ENCODE peak calls at places on chromosomes 2 and 18, in seven cellular contexts. S is WTC11; Q is GM10248; T is CD8-positive, alpha-beta T cell; C is colonic mucosa; R is B cell; Y is astrocyte. H is an unnamed sample.

GRCh38 chr2:108925735-108926134 is 63.3 kb downstream of the EDAR start:
- DNase-seq in S (no peak), Q (no peak), T (no peak), C (no peak), R (no peak), Y (no peak), H (no peak)

GRCh38 chr2:234366891-234367290 is 130.0 kb downstream of the ARL4C start:
- DNase-seq in S (no peak), Q (no peak), T (no peak), C (no peak), R (no peak), Y (no peak), H (no peak)

GRCh38 chr18:48123324-48123723 is 192.9 kb upstream of the SMAD2 start:
- DNase-seq in S (no peak), Q (no peak), T (no peak), C (no peak), R (no peak), Y (no peak), H (no peak)

GRCh38 chr2:95297088-95297487 is at the start of gene KCNIP3:
- DNase-seq in S (peak; percentile 33), Q (no peak), T (no peak), C (peak; percentile 38), R (no peak), Y (no peak), H (no peak)

GRCh38 chr18:32618501-32618985 is 147.9 kb upstream of the GAREM1 start:
- DNase-seq in S (no peak), Q (no peak), T (no peak), C (no peak), R (no peak), Y (no peak), H (no peak)

GRCh38 chr18:7221424-7222155 is 9.3 kb upstream of the LRRC30 start:
- DNase-seq in S (peak; percentile 67), Q (no peak), T (no peak), C (peak; percentile 20), R (no peak), Y (peak; percentile 45), H (no peak)

GRCh38 chr2:6754412-6754811 is 111.3 kb downstream of the CMPK2 start:
- DNase-seq in S (no peak), Q (no peak), T (no peak), C (no peak), R (no peak), Y (no peak), H (no peak)

GRCh38 chr2:218852911-218853667 is 6.5 kb upstream of the WNT6 start:
- DNase-seq in S (peak; percentile 83), Q (peak; percentile 65), T (peak; percentile 36), C (peak; percentile 56), R (peak; percentile 81), Y (peak; percentile 40), H (peak; percentile 74)

GRCh38 chr2:23492337-23492675 is 107.3 kb downstream of the KLHL29 start:
- DNase-seq in S (no peak), Q (no peak), T (no peak), C (no peak), R (no peak), Y (no peak), H (no peak)

GRCh38 chr2:128318776-128319456 is at the start of gene HS6ST1:
- DNase-seq in S (peak; percentile 85), Q (peak; percentile 91), T (peak; percentile 81), C (peak; percentile 88), R (peak; percentile 94), Y (peak; percentile 59), H (peak; percentile 94)

GRCh38 chr18:3294435-3295080 is 32.6 kb downstream of the MYL12B start:
- DNase-seq in S (no peak), Q (no peak), T (no peak), C (no peak), R (no peak), Y (peak; percentile 57), H (no peak)

GRCh38 chr2:222423632-222424280 is 587 bp upstream of the SGPP2 start:
- DNase-seq in S (no peak), Q (peak; percentile 66), T (no peak), C (no peak), R (peak; percentile 36), Y (no peak), H (peak; percentile 69)

GRCh38 chr2:2026851-2027250 is 282.5 kb upstream of the PXDN start:
- DNase-seq in S (no peak), Q (no peak), T (no peak), C (no peak), R (no peak), Y (no peak), H (no peak)

GRCh38 chr2:128701443-128701842 is 382.8 kb upstream of the HS6ST1 start:
- DNase-seq in S (no peak), Q (no peak), T (no peak), C (no peak), R (no peak), Y (no peak), H (no peak)

GRCh38 chr2:47767880-47768609 is 14.9 kb upstream of the MSH6 start:
- DNase-seq in S (peak; percentile 90), Q (peak; percentile 79), T (peak; percentile 60), C (peak; percentile 54), R (peak; percentile 85), Y (no peak), H (peak; percentile 79)

GRCh38 chr2:64650257-64650656 is 3.5 kb downstream of the SERTAD2 start:
- DNase-seq in S (no peak), Q (no peak), T (no peak), C (no peak), R (no peak), Y (no peak), H (no peak)

GRCh38 chr2:45992021-45992745 is 305.0 kb upstream of the EPAS1 start:
- DNase-seq in S (no peak), Q (no peak), T (no peak), C (peak; percentile 84), R (no peak), Y (peak; percentile 86), H (no peak)

GRCh38 chr2:98085649-98086048 is 1.3 kb upstream of the VWA3B start:
- DNase-seq in S (no peak), Q (no peak), T (no peak), C (peak; percentile 63), R (no peak), Y (no peak), H (no peak)

GRCh38 chr2:105409717-105410116 is 10.9 kb upstream of the FHL2 start:
- DNase-seq in S (no peak), Q (no peak), T (no peak), C (no peak), R (no peak), Y (peak; percentile 99), H (no peak)

GRCh38 chr2:136916131-136916530 is 150.8 kb downstream of the THSD7B start:
- DNase-seq in S (no peak), Q (no peak), T (no peak), C (no peak), R (no peak), Y (no peak), H (no peak)

GRCh38 chr18:28723506-28723905 is 546.6 kb upstream of the CDH2 start:
- DNase-seq in S (no peak), Q (no peak), T (no peak), C (no peak), R (no peak), Y (peak; percentile 36), H (no peak)

GRCh38 chr2:157948856-157949255 is 72.7 kb upstream of the ACVR1 start:
- DNase-seq in S (no peak), Q (no peak), T (no peak), C (no peak), R (no peak), Y (no peak), H (no peak)

GRCh38 chr2:71282493-71282892 is 49.1 kb upstream of the ZNF638 start:
- DNase-seq in S (no peak), Q (no peak), T (no peak), C (no peak), R (peak; percentile 20), Y (no peak), H (no peak)

GRCh38 chr2:101197215-101197745 is 46.1 kb upstream of the TBC1D8 start:
- DNase-seq in S (no peak), Q (no peak), T (no peak), C (no peak), R (no peak), Y (no peak), H (no peak)
- TF ChIP-seq CTCF in S (no peak), Q (no peak), T (no peak), C (peak; percentile 17), R (peak; percentile 38), Y (no peak), H (no peak)

GRCh38 chr2:201344663-201345366 is 12.3 kb downstream of the FLACC1 start:
- DNase-seq in S (no peak), Q (no peak), T (no peak), C (no peak), R (no peak), Y (no peak), H (no peak)
- TF ChIP-seq CTCF in S (no peak), Q (peak; percentile 26), T (no peak), C (peak; percentile 20), R (no peak), Y (no peak), H (no peak)

DNA sequence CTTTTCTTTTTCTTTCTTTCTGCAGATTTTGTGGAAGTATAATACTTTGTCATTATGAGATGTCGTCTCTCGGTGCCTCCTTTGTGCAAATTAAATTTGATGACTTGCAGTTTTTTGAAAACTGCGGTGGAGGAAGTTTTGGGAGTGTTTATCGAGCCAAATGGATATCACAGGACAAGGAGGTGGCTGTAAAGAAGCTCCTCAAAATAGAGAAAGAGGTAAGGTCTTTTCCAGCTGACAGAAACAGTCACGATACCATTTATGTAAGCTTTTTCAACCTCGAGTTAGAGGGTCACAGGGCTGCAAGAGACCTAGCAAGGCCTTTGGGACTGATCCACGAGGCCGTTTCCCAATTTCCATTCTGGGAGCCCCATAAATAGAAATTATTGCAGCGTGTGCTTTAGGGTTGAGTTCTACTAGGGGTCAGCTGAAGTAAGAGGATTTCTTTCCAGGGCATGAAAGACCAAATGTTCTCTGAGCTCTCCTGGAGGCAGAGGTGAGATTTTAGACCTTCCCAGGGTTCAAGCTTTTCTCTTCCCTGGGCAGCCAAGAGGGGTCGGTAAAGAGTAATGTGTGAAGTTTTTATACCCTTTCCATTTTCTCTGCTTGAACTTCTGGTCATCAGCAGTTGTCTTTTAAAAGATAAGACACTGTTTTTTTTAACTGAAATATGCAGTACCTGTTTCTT is 15.5 kb downstream of the MAP3K20 start:
- DNase-seq in S (no peak), Q (no peak), T (no peak), C (no peak), R (no peak), Y (no peak), H (no peak)
- TF ChIP-seq CTCF in S (peak; percentile 35), Q (no peak), T (no peak), C (no peak), R (no peak), Y (peak; percentile 24), H (no peak)

DNA sequence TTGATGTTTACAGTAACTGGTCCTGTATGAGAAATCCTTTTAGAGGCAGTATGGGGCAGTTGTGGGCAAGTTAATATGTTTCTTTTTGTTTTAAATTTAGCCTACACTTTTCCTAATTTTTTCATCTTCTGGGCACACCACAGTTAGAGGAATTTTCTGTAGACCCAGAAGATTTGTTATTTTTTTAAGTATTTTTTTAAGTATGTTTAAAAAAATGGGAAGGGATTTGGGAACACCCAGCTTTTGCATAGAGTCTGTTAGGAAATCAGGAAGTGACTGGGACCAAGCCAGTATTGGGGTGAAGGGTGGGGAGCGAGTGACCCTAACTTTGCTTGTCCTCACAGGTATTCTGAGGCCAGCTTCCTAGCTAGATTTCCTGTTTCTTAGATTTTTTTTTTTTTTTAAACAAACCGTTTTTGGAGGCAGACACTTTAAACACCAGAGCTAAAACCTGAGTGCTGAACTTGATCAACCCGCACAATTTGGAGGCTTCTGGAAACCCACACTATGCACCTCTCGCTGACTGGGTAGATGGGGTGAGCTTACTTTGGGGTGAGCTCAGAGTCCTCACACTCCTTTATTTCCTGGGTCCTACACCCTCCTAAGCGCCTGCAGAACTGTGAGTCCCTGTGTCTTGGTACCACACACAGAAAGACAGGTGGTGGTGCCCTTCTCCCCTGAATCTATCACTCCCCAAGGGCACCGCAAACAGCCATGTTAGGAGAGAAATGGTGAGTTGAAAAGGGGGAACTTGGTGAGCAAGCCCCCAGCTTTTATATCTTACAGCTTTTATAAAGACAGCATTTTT is 5.2 kb downstream of the GATA6 start:
- DNase-seq in S (no peak), Q (no peak), T (no peak), C (no peak), R (no peak), Y (no peak), H (no peak)
- TF ChIP-seq CTCF in S (no peak), Q (no peak), T (no peak), C (no peak), R (no peak), Y (no peak), H (no peak)

H was measured in GM13976.